ENCODE peak calls at places on chromosomes 11 and 22, in six cellular contexts. K, A, J, Z, M and Q are unnamed samples.

GRCh38 chr11:74948546-74948897 is 369 bp downstream of the XRRA1 start:
- DNase-seq in Z (no peak), M (no peak), A (peak), K (no peak), J (no peak), Q (no peak)

GRCh38 chr11:122189259-122189658 is 73.2 kb upstream of the BLID start:
- DNase-seq in Z (no peak), K (no peak), A (no peak), M (peak), J (no peak), Q (no peak)

GRCh38 chr11:35886759-35887158 is 57.1 kb upstream of the LDLRAD3 start:
- DNase-seq in A (no peak), M (no peak), J (no peak), Z (no peak), K (no peak), Q (no peak)

GRCh38 chr11:69010361-69010891 is 2.6 kb downstream of the MRGPRF start:
- DNase-seq in A (no peak), J (no peak), M (no peak), K (peak), Z (no peak), Q (no peak)

GRCh38 chr11:19808076-19808911 is 95.7 kb downstream of the NAV2 start:
- DNase-seq in A (no peak), M (no peak), J (no peak), K (no peak), Z (no peak), Q (no peak)

GRCh38 chr11:15955595-15955994 is 400.8 kb downstream of the SOX6 start:
- DNase-seq in M (no peak), Z (no peak), A (no peak), K (no peak), J (no peak), Q (no peak)

GRCh38 chr22:46390652-46391301 is 55.3 kb downstream of the TRMU start:
- DNase-seq in J (no peak), Z (no peak), K (no peak), A (peak), M (no peak), Q (peak)

GRCh38 chr11:26947379-26947844 is 46.5 kb upstream of the FIBIN start:
- DNase-seq in J (no peak), M (peak), A (no peak), Z (no peak), K (no peak), Q (no peak)

GRCh38 chr11:119380160-119380815 is 1.2 kb downstream of the USP2 start:
- DNase-seq in A (no peak), M (no peak), Z (no peak), K (no peak), J (no peak), Q (no peak)

GRCh38 chr11:120547871-120548681 is 36.5 kb downstream of the GRIK4 start:
- DNase-seq in Z (no peak), J (no peak), M (peak), K (no peak), A (peak), Q (peak)

GRCh38 chr11:1039481-1040427 is 3.2 kb upstream of the MUC6 start:
- DNase-seq in M (no peak), J (no peak), K (no peak), A (no peak), Z (no peak), Q (no peak)

GRCh38 chr22:38088723-38089473 is 4.9 kb upstream of the SLC16A8 start:
- DNase-seq in Z (no peak), K (no peak), J (no peak), A (no peak), M (peak), Q (no peak)

GRCh38 chr11:75577198-75577597 is 15.1 kb downstream of the SERPINH1 start:
- DNase-seq in M (no peak), A (peak), K (peak), J (peak), Z (peak), Q (no peak)

GRCh38 chr11:2540521-2541320 is 95.9 kb downstream of the KCNQ1 start:
- DNase-seq in A (no peak), J (no peak), M (no peak), K (no peak), Z (no peak), Q (no peak)

GRCh38 chr22:25027959-25028840 is 75.7 kb downstream of the KIAA1671 start:
- DNase-seq in J (peak), Z (no peak), K (no peak), A (no peak), M (no peak), Q (no peak)

GRCh38 chr22:41725510-41726110 is 26.3 kb downstream of the MEI1 start:
- DNase-seq in M (no peak), A (no peak), J (no peak), K (no peak), Z (no peak), Q (no peak)

GRCh38 chr11:638616-639323 is 1.7 kb downstream of the DRD4 start:
- DNase-seq in K (no peak), Z (no peak), A (no peak), J (no peak), M (no peak), Q (no peak)

GRCh38 chr11:1879941-1880720 is 11.6 kb downstream of the PRR33 start:
- DNase-seq in M (no peak), Z (no peak), J (no peak), K (no peak), A (no peak), Q (no peak)

GRCh38 chr22:41687901-41688364 is 734 bp downstream of the SNU13 start:
- DNase-seq in Z (no peak), M (peak), J (no peak), A (no peak), K (no peak), Q (no peak)

GRCh38 chr11:68987211-68987610 is 6.4 kb upstream of the MRGPRD start:
- DNase-seq in K (no peak), A (no peak), J (no peak), Z (no peak), M (peak), Q (no peak)

GRCh38 chr11:57085604-57086003 is 96.1 kb upstream of the LRRC55 start:
- DNase-seq in J (no peak), A (no peak), M (no peak), K (no peak), Z (no peak), Q (no peak)